ENCODE peak calls at places on chromosomes 11 and 22, in ten cellular contexts. A, N, Y, U, P, E, D, Z, F and R are unnamed samples.

GRCh38 chr11:6298605-6299004 is 21.7 kb downstream of the CAVIN3 start:
- DNase-seq in N (peak), Y (peak), Z (peak), U (no peak), D (peak), P (no peak), E (peak), A (no peak), F (no peak), R (no peak)

GRCh38 chr11:57290288-57290687 is 34.5 kb downstream of the TNKS1BP1 start:
- DNase-seq in D (no peak), E (no peak), P (peak), N (peak), F (no peak), A (no peak), Y (no peak), U (no peak), Z (peak), R (no peak)

GRCh38 chr11:121514401-121514981 is 61.7 kb upstream of the SORL1-AS1 start:
- DNase-seq in D (no peak), A (peak), F (no peak), N (no peak), P (no peak), E (no peak), U (no peak), Y (no peak), Z (no peak), R (no peak)

GRCh38 chr11:57842873-57843272 is 81.3 kb downstream of the CTNND1 start:
- DNase-seq in D (no peak), N (no peak), U (no peak), A (no peak), P (no peak), E (no peak), Z (no peak), F (no peak), Y (no peak), R (no peak)

GRCh38 chr11:84106560-84106959 is 820.4 kb upstream of the CCDC90B start:
- DNase-seq in A (no peak), Y (no peak), P (no peak), D (no peak), E (no peak), U (no peak), N (no peak), Z (no peak), F (no peak), R (no peak)

GRCh38 chr22:26097840-26098239 is 71.4 kb upstream of the SEZ6L start:
- DNase-seq in N (no peak), U (no peak), Z (no peak), D (no peak), F (no peak), Y (no peak), E (no peak), A (no peak), P (no peak), R (no peak)

GRCh38 chr22:20677684-20678242 is 96.2 kb upstream of the SERPIND1 start:
- DNase-seq in A (no peak), P (no peak), Z (no peak), U (no peak), N (no peak), F (no peak), D (no peak), E (no peak), Y (no peak), R (no peak)

GRCh38 chr11:126722006-126722736 is 278.4 kb downstream of the KIRREL3 start:
- DNase-seq in Y (no peak), E (no peak), U (no peak), A (no peak), F (no peak), Z (no peak), N (no peak), P (no peak), D (no peak), R (no peak)

GRCh38 chr22:39244073-39244495 is 698 bp downstream of the PDGFB start:
- DNase-seq in F (no peak), Y (no peak), A (no peak), U (no peak), P (no peak), D (peak), E (peak), Z (no peak), N (no peak), R (no peak)

GRCh38 chr22:37328017-37328416 is 45.7 kb downstream of the CYTH4 start:
- DNase-seq in P (peak), A (no peak), E (no peak), N (peak), Z (peak), F (no peak), U (no peak), Y (no peak), D (no peak), R (no peak)

GRCh38 chr22:32880906-32881596 is 79.5 kb downstream of the TIMP3 start:
- DNase-seq in Z (peak), D (peak), A (no peak), N (peak), U (peak), F (no peak), Y (peak), P (peak), E (no peak), R (no peak)

GRCh38 chr11:34481307-34481706 is 32.3 kb downstream of the ELF5 start:
- DNase-seq in F (no peak), D (no peak), N (no peak), Z (no peak), E (no peak), U (no peak), A (no peak), P (no peak), Y (no peak), R (no peak)

GRCh38 chr11:112523477-112523876 is 262.8 kb upstream of the PLET1 start:
- DNase-seq in A (no peak), D (peak), N (no peak), E (no peak), Z (no peak), Y (no peak), U (no peak), P (peak), F (no peak), R (no peak)

GRCh38 chr11:28383471-28383870 is 275.3 kb downstream of the METTL15 start:
- DNase-seq in E (no peak), Y (no peak), D (no peak), N (no peak), F (no peak), P (peak), U (no peak), Z (peak), A (no peak), R (no peak)

GRCh38 chr11:123116486-123116885 is 54.5 kb upstream of the HSPA8 start:
- DNase-seq in D (no peak), U (no peak), P (no peak), E (no peak), F (no peak), A (no peak), Z (no peak), Y (no peak), N (no peak), R (no peak)

GRCh38 chr11:129734654-129735053 is 81.0 kb upstream of the TMEM45B start:
- DNase-seq in F (no peak), P (no peak), E (no peak), Y (no peak), Z (no peak), A (no peak), D (no peak), N (no peak), U (no peak), R (no peak)

GRCh38 chr11:28738549-28738948 is 630.4 kb downstream of the METTL15 start:
- DNase-seq in E (no peak), U (no peak), Z (no peak), A (no peak), P (no peak), N (no peak), F (no peak), D (no peak), Y (no peak), R (no peak)

GRCh38 chr22:28817919-28818859 is 17.8 kb upstream of the XBP1 start:
- DNase-seq in Y (peak), E (peak), P (no peak), D (peak), F (no peak), N (no peak), U (no peak), A (no peak), Z (no peak), R (no peak)

GRCh38 chr11:121426476-121427454 is 25.3 kb upstream of the SORL1 start:
- DNase-seq in F (peak), D (peak), Y (peak), A (peak), Z (no peak), P (no peak), U (peak), E (peak), N (no peak), R (peak)

GRCh38 chr11:71206186-71206585 is 46.2 kb downstream of the SHANK2 start:
- DNase-seq in N (no peak), Y (peak), D (peak), F (no peak), A (no peak), P (no peak), U (no peak), Z (no peak), E (peak), R (no peak)

GRCh38 chr11:73493838-73494598 is 103.9 kb downstream of the FAM168A start:
- DNase-seq in F (no peak), N (peak), Z (peak), D (no peak), Y (no peak), E (no peak), U (no peak), P (peak), A (no peak), R (no peak)

GRCh38 chr11:16356751-16357365 is 512 bp upstream of the SOX6 start:
- DNase-seq in D (no peak), U (no peak), A (no peak), E (no peak), F (no peak), Z (peak), N (no peak), Y (no peak), P (peak), R (no peak)

GRCh38 chr22:24089951-24090350 is 78.8 kb downstream of the CABIN1 start:
- DNase-seq in D (no peak), P (no peak), Y (no peak), N (no peak), A (no peak), U (no peak), F (no peak), E (no peak), Z (no peak), R (no peak)

GRCh38 chr11:4641501-4641900 is 2.3 kb upstream of the OR51E1 start:
- DNase-seq in P (no peak), F (no peak), E (no peak), A (no peak), D (no peak), U (no peak), N (no peak), Z (no peak), Y (no peak), R (no peak)

GRCh38 chr11:125433454-125434121 is 62.5 kb downstream of the FEZ1 start:
- DNase-seq in D (peak), Y (peak), A (no peak), E (peak), P (peak), N (peak), F (peak), U (no peak), Z (peak), R (peak)

GRCh38 chr11:128929468-128929867 is 13.2 kb downstream of the TP53AIP1 start:
- DNase-seq in P (no peak), Z (no peak), A (no peak), Y (no peak), U (no peak), F (peak), D (no peak), N (no peak), E (no peak), R (peak)

GRCh38 chr11:83918471-83918870 is 632.3 kb upstream of the CCDC90B start:
- DNase-seq in Y (no peak), N (no peak), A (no peak), E (no peak), P (peak), D (peak), U (no peak), Z (no peak), F (no peak), R (no peak)

GRCh38 chr11:114366331-114367243 is 33.7 kb downstream of the C11orf71 start:
- DNase-seq in U (no peak), Y (no peak), D (no peak), F (no peak), A (no peak), P (peak), N (peak), E (no peak), Z (peak), R (no peak)

GRCh38 chr11:69732910-69733309 is 29.1 kb upstream of the FGF19 start:
- DNase-seq in P (no peak), U (no peak), Y (no peak), N (no peak), F (no peak), A (no peak), E (no peak), Z (no peak), D (no peak), R (no peak)

GRCh38 chr11:19597194-19597593 is 115.4 kb upstream of the NAV2 start:
- DNase-seq in D (no peak), Z (peak), P (peak), E (no peak), U (no peak), A (no peak), Y (no peak), F (no peak), N (peak), R (no peak)

GRCh38 chr11:77213029-77213579 is 85.1 kb downstream of the MYO7A start:
- DNase-seq in P (no peak), U (no peak), A (no peak), F (peak), E (no peak), Y (no peak), N (no peak), D (no peak), Z (no peak), R (no peak)

GRCh38 chr22:35064664-35065063 is 1.3 kb upstream of the ISX start:
- DNase-seq in N (no peak), A (no peak), U (peak), Z (no peak), P (no peak), E (peak), D (no peak), Y (peak), F (peak), R (peak)

GRCh38 chr11:130459521-130459920 is 11.1 kb downstream of the ADAMTS15 start:
- DNase-seq in F (no peak), P (no peak), D (no peak), N (no peak), Y (no peak), Z (no peak), A (no peak), E (no peak), U (no peak), R (no peak)

GRCh38 chr22:48754611-48755331 is 1072.9 kb downstream of the BRD1 start:
- DNase-seq in N (no peak), F (peak), D (no peak), Z (no peak), P (no peak), E (no peak), U (no peak), A (no peak), Y (no peak), R (no peak)

GRCh38 chr22:45262195-45262930 is 21.7 kb upstream of the KIAA0930 start:
- DNase-seq in E (no peak), Y (no peak), N (no peak), Z (no peak), P (no peak), U (no peak), A (no peak), F (no peak), D (no peak), R (no peak)

DNA sequence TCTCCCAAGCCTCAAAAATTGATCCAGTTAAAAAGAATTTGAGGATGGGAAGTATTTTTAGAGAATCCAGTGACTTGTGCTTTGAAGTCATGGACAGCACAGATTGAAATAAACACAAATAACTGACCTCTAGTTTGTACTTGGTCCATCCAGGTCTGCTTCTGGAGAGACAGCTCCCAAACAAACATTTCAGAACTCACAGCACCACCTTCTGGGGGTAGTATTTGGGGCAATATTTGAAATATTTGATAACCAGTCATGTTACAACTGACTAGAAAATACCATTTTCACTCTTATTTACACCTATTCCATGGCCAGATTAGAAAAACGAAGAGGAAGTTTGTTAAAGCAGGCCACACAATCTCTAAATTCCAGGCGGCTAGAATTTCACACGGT is 56.2 kb downstream of the CTSC start:
- DNase-seq in P (peak), U (no peak), F (no peak), E (no peak), N (peak), Z (peak), A (no peak), D (no peak), Y (no peak), R (no peak)
- TF ChIP-seq CTCF in P (peak), U (peak), F (no peak), E (peak), N (peak), Z (no peak), A (no peak), D (no peak), Y (no peak), R (no peak)

GRCh38 chr11:43585877-43586608 is 94.5 kb upstream of the HSD17B12 start:
- DNase-seq in U (no peak), E (no peak), D (no peak), Z (no peak), N (no peak), P (no peak), A (no peak), Y (no peak), F (no peak), R (no peak)
- TF ChIP-seq CTCF in U (no peak), E (no peak), D (no peak), Z (no peak), N (no peak), P (no peak), A (no peak), Y (no peak), F (no peak), R (no peak)

GRCh38 chr22:18057568-18058209 is 20.1 kb upstream of the PEX26 start:
- DNase-seq in N (peak), D (peak), U (peak), A (no peak), E (no peak), F (peak), Y (peak), P (peak), Z (peak), R (peak)

GRCh38 chr22:18055619-18056160 is 22.1 kb upstream of the PEX26 start:
- DNase-seq in F (no peak), N (no peak), D (no peak), A (no peak), E (no peak), U (no peak), Y (no peak), Z (no peak), P (no peak), R (no peak)

GRCh38 chr22:18056161-18056666 is 21.6 kb upstream of the PEX26 start:
- DNase-seq in D (peak), E (no peak), Z (peak), Y (peak), A (no peak), N (peak), U (peak), F (no peak), P (peak), R (peak)

GRCh38 chr22:18058770-18059169 is 19.0 kb upstream of the PEX26 start:
- DNase-seq in Z (no peak), D (no peak), F (no peak), A (no peak), N (no peak), U (no peak), Y (no peak), P (no peak), E (no peak), R (no peak)

GRCh38 chr22:18056802-18057474 is 20.9 kb upstream of the PEX26 start:
- DNase-seq in D (peak), P (no peak), A (no peak), U (peak), N (no peak), Y (peak), F (peak), E (no peak), Z (no peak), R (peak)
- TF ChIP-seq CTCF in D (no peak), P (no peak), A (no peak), U (no peak), N (no peak), Y (no peak), F (no peak), E (no peak), Z (no peak), R (no peak)

DNA sequence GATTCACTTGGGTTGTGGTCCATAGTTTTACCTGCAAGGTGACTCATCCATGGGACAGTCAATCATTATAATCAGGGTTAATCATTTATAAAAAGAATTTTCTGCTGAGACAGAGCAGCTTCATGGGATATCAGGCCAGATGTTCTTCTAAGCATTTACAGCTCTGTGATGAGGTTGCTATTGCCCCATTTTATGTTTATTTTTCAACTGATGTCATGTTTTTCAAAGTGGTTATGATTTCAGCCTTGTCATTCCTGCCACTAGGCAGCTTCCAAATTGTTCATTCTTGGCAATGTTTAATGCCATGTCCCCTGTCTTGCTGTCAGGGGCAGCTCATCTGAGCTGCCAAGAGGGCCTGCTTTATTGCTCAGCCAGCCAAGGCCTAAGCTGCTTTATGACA is 35.9 kb upstream of the ZBED5 start:
- DNase-seq in E (peak), U (no peak), Y (no peak), P (peak), F (no peak), N (peak), A (no peak), D (no peak), Z (peak), R (no peak)
- TF ChIP-seq CTCF in E (peak), U (no peak), Y (peak), P (peak), F (no peak), N (peak), A (no peak), D (peak), Z (peak), R (no peak)

GRCh38 chr11:12185914-12186313 is 75.5 kb downstream of the MICAL2 start:
- DNase-seq in Y (no peak), E (no peak), F (no peak), D (no peak), Z (no peak), A (no peak), P (peak), N (no peak), U (no peak), R (no peak)
- TF ChIP-seq CTCF in Y (no peak), E (no peak), F (no peak), D (no peak), Z (no peak), A (no peak), P (no peak), N (no peak), U (no peak), R (no peak)

DNA sequence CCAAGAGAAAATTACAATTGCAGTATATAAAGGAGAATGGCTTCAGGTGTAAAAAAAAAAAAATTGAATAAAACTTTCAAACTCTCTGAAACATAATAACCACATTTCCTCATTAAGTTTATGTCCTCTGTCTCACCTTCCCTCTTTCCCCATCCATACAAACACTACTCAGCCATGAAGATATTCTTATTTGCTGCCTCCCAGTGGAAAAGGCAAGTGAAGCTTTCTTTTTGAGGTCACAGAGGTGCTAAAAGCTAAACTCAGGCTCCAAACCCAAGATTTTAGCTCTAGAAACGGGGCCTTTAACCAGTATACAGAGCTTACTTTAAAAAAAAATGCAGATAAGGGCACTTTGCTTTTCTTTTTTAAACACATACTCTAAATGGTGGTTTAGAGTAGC is 1568.5 kb downstream of the FAM181B start:
- DNase-seq in U (no peak), F (no peak), P (no peak), Y (no peak), D (no peak), N (no peak), Z (no peak), A (no peak), E (no peak), R (no peak)
- TF ChIP-seq CTCF in U (no peak), F (no peak), P (no peak), Y (no peak), D (no peak), N (no peak), Z (no peak), A (no peak), E (peak), R (no peak)